ENCODE peak calls at places on chromosomes 4 and X, in four cellular contexts. R, D, L and Z are unnamed samples.
A peak's percentile ranks its signal among the peaks of the same experiment; 100 is the strongest.

GRCh38 chr4:26069218-26069617 is 155.2 kb downstream of the SMIM20 start:
- DNase-seq in R (no peak), D (no peak), L (no peak), Z (peak; percentile 50)

GRCh38 chrX:46588263-46588662 is 14.7 kb downstream of the CHST7 start:
- DNase-seq in R (no peak), D (no peak), L (no peak), Z (no peak)

GRCh38 chrX:39642071-39642470 is 455.7 kb downstream of the BCOR start:
- DNase-seq in R (no peak), D (no peak), L (no peak), Z (no peak)

GRCh38 chr4:100828986-100829685 is 311.3 kb upstream of the EMCN start:
- DNase-seq in R (no peak), D (no peak), L (no peak), Z (no peak)

GRCh38 chrX:8868070-8868795 is 67.0 kb upstream of the FAM9A start:
- DNase-seq in R (no peak), D (no peak), L (no peak), Z (no peak)

GRCh38 chrX:49230500-49231232 is 2.5 kb downstream of the CACNA1F start:
- DNase-seq in R (peak; percentile 69), D (no peak), L (no peak), Z (peak; percentile 84)

GRCh38 chrX:118239471-118239870 is 106.4 kb upstream of the WDR44 start:
- DNase-seq in R (no peak), D (no peak), L (no peak), Z (no peak)

GRCh38 chrX:118181030-118181429 is 64.4 kb upstream of the KLHL13 start:
- DNase-seq in R (no peak), D (no peak), L (no peak), Z (no peak)

GRCh38 chrX:46710425-46710824 is 48.5 kb downstream of the SLC9A7 start:
- DNase-seq in R (no peak), D (no peak), L (no peak), Z (no peak)

GRCh38 chr4:154088741-154089140 is 299.9 kb upstream of the SFRP2 start:
- DNase-seq in R (no peak), D (no peak), L (no peak), Z (no peak)

GRCh38 chrX:97895751-97896150 is 1012.0 kb downstream of the RPA4 start:
- DNase-seq in R (no peak), D (no peak), L (no peak), Z (no peak)

GRCh38 chr4:42331914-42332368 is 65.3 kb upstream of the SHISA3 start:
- DNase-seq in R (peak; percentile 65), D (peak; percentile 24), L (no peak), Z (no peak)

GRCh38 chr4:23909671-23910070 is 19.8 kb upstream of the PPARGC1A start:
- DNase-seq in R (no peak), D (no peak), L (no peak), Z (no peak)

GRCh38 chr4:120683902-120684540 is 238.5 kb downstream of the PRDM5 start:
- DNase-seq in R (no peak), D (no peak), L (no peak), Z (no peak)

GRCh38 chr4:41734366-41734765 is 14.2 kb downstream of the PHOX2B start:
- DNase-seq in R (no peak), D (no peak), L (no peak), Z (no peak)

GRCh38 chrX:53682885-53683555 is 3.5 kb downstream of the HUWE1 start:
- DNase-seq in R (no peak), D (no peak), L (no peak), Z (peak; percentile 23)

GRCh38 chrX:16212024-16212423 is 44.7 kb downstream of the MAGEB17 start:
- DNase-seq in R (no peak), D (no peak), L (no peak), Z (no peak)

GRCh38 chr4:128858875-128859696 is 49.6 kb downstream of the JADE1 start:
- DNase-seq in R (no peak), D (no peak), L (no peak), Z (no peak)

GRCh38 chrX:42748067-42748850 is 29.7 kb downstream of the PPP1R2C start:
- DNase-seq in R (no peak), D (no peak), L (no peak), Z (no peak)

GRCh38 chr4:6450709-6451108 is 21.7 kb downstream of the PPP2R2C start:
- DNase-seq in R (no peak), D (no peak), L (no peak), Z (no peak)

GRCh38 chrX:147957291-147957690 is 23.8 kb upstream of the FMR1NB start:
- DNase-seq in R (no peak), D (no peak), L (no peak), Z (no peak)